ENCODE peak calls at places on chromosomes 13 and 19, in seven cellular contexts. One of them, this sample, is unnamed.

GRCh38 chr13:48456546-48456945 is 43.6 kb upstream of the LPAR6 start:
- DNase-seq in tibial artery: no peak
- DNase-seq in coronary artery: no peak
- DNase-seq in AG04450: no peak
- DNase-seq in lung: no peak
- DNase-seq in CD4-positive, CD25-positive, alpha-beta regulatory T cell: no peak
- DNase-seq in body of pancreas: no peak
- DNase-seq in this sample: no peak

GRCh38 chr13:79405501-79405830 is 589 bp downstream of the RBM26 start:
- DNase-seq in lung: no peak
- DNase-seq in AG04450: no peak
- DNase-seq in coronary artery: no peak
- DNase-seq in body of pancreas: no peak
- DNase-seq in CD4-positive, CD25-positive, alpha-beta regulatory T cell: no peak
- DNase-seq in tibial artery: peak; percentile 67
- DNase-seq in this sample: no peak

GRCh38 chr13:110685305-110685704 is 20.6 kb downstream of the CARS2 start:
- DNase-seq in CD4-positive, CD25-positive, alpha-beta regulatory T cell: no peak
- DNase-seq in body of pancreas: no peak
- DNase-seq in lung: no peak
- DNase-seq in coronary artery: no peak
- DNase-seq in tibial artery: peak; percentile 75
- DNase-seq in AG04450: no peak
- DNase-seq in this sample: no peak

GRCh38 chr19:52070496-52070895 is 21.9 kb upstream of the ZNF432 start:
- DNase-seq in body of pancreas: no peak
- DNase-seq in AG04450: no peak
- DNase-seq in tibial artery: no peak
- DNase-seq in coronary artery: no peak
- DNase-seq in CD4-positive, CD25-positive, alpha-beta regulatory T cell: no peak
- DNase-seq in lung: no peak
- DNase-seq in this sample: no peak

GRCh38 chr13:44068737-44069136 is 189.0 kb downstream of the LACC1 start:
- DNase-seq in body of pancreas: no peak
- DNase-seq in CD4-positive, CD25-positive, alpha-beta regulatory T cell: no peak
- DNase-seq in AG04450: peak; percentile 39
- DNase-seq in lung: no peak
- DNase-seq in coronary artery: no peak
- DNase-seq in tibial artery: no peak
- DNase-seq in this sample: no peak

GRCh38 chr13:98274921-98275487 is 97.9 kb upstream of the RNF113B start:
- DNase-seq in coronary artery: no peak
- DNase-seq in body of pancreas: no peak
- DNase-seq in lung: no peak
- DNase-seq in AG04450: peak; percentile 49
- DNase-seq in tibial artery: no peak
- DNase-seq in CD4-positive, CD25-positive, alpha-beta regulatory T cell: no peak
- DNase-seq in this sample: no peak

GRCh38 chr19:8174706-8175105 is 25.3 kb upstream of the FBN3 start:
- DNase-seq in tibial artery: no peak
- DNase-seq in AG04450: no peak
- DNase-seq in lung: no peak
- DNase-seq in coronary artery: no peak
- DNase-seq in CD4-positive, CD25-positive, alpha-beta regulatory T cell: no peak
- DNase-seq in body of pancreas: no peak
- DNase-seq in this sample: no peak

GRCh38 chr19:1521636-1522035 is 2.2 kb upstream of the PLK5 start:
- DNase-seq in coronary artery: no peak
- DNase-seq in lung: no peak
- DNase-seq in tibial artery: no peak
- DNase-seq in CD4-positive, CD25-positive, alpha-beta regulatory T cell: no peak
- DNase-seq in body of pancreas: no peak
- DNase-seq in AG04450: no peak
- DNase-seq in this sample: no peak

GRCh38 chr13:78370231-78370630 is 233.1 kb downstream of the POU4F1 start:
- DNase-seq in CD4-positive, CD25-positive, alpha-beta regulatory T cell: no peak
- DNase-seq in coronary artery: no peak
- DNase-seq in body of pancreas: no peak
- DNase-seq in AG04450: no peak
- DNase-seq in lung: no peak
- DNase-seq in tibial artery: no peak
- DNase-seq in this sample: no peak
- H3K27ac ChIP-seq in CD4-positive, CD25-positive, alpha-beta regulatory T cell: no peak overlapping the region
- H3K27ac ChIP-seq in coronary artery: no peak overlapping the region
- H3K27ac ChIP-seq in body of pancreas: no peak overlapping the region
- H3K27ac ChIP-seq in AG04450: no peak overlapping the region
- H3K27ac ChIP-seq in lung: no peak overlapping the region
- H3K27ac ChIP-seq in tibial artery: no peak overlapping the region
- H3K27ac ChIP-seq in this sample: no peak overlapping the region

GRCh38 chr13:96710166-96710866 is 284.0 kb downstream of the OXGR1 start:
- DNase-seq in AG04450: no peak
- DNase-seq in CD4-positive, CD25-positive, alpha-beta regulatory T cell: no peak
- DNase-seq in body of pancreas: no peak
- DNase-seq in lung: no peak
- DNase-seq in coronary artery: no peak
- DNase-seq in tibial artery: no peak
- DNase-seq in this sample: no peak
- H3K27ac ChIP-seq in AG04450: no peak overlapping the region
- H3K27ac ChIP-seq in CD4-positive, CD25-positive, alpha-beta regulatory T cell: no peak overlapping the region
- H3K27ac ChIP-seq in body of pancreas: no peak overlapping the region
- H3K27ac ChIP-seq in lung: no peak overlapping the region
- H3K27ac ChIP-seq in coronary artery: no peak overlapping the region
- H3K27ac ChIP-seq in tibial artery: no peak overlapping the region
- H3K27ac ChIP-seq in this sample: no peak overlapping the region

DNA sequence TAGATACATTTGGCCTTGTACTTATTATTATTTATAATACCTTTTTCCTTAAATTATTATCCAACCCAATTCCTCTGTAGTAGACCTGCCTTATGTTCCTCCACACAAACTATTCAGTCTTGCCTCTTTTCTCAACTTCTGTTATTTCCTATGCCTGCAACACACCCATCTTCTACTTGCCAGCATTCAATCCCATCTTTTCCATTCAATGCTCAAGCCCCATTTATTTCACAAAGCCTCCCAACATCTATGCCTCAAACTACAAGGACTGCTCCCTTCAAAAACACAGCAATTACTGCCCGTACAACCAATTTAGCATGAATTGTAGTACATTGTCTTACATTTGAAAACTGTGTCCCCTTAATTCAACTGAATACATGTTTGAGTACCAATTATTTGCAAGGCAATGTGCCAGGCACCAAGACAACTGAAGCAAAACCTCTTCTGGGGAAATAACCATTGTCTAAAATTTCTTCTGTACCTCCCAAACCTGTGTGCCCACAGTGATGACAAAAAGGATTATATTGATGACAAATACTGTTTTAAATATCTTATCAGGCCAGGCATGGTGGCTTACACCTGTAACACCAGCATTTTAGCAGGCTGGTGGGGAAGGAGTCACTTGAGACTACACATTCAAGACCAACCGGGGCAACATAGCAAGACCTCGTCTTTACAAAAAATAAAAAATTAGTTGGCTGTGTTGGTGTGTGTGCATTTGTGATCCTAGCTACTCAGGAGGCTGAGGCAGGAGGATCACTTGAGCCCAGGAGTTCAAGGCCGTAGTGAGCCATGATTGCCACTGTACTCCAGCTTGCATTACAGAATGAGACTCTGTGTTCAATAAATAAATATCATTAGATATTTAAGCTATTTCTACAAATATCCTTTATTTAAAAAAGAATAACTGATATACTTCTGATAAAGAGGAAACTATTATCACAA is 35.1 kb downstream of the ELF1 start:
- DNase-seq in lung: no peak
- DNase-seq in CD4-positive, CD25-positive, alpha-beta regulatory T cell: no peak
- DNase-seq in AG04450: no peak
- DNase-seq in body of pancreas: no peak
- DNase-seq in tibial artery: no peak
- DNase-seq in coronary artery: no peak
- DNase-seq in this sample: no peak
- H3K27ac ChIP-seq in lung: peak overlapping the region; percentile 87
- H3K27ac ChIP-seq in CD4-positive, CD25-positive, alpha-beta regulatory T cell: peak overlapping the region; percentile 94
- H3K27ac ChIP-seq in AG04450: no peak overlapping the region
- H3K27ac ChIP-seq in body of pancreas: peak overlapping the region; percentile 73
- H3K27ac ChIP-seq in tibial artery: peak overlapping the region; percentile 25
- H3K27ac ChIP-seq in coronary artery: peak overlapping the region; percentile 64
- H3K27ac ChIP-seq in this sample: peak overlapping the region; percentile 92

DNA sequence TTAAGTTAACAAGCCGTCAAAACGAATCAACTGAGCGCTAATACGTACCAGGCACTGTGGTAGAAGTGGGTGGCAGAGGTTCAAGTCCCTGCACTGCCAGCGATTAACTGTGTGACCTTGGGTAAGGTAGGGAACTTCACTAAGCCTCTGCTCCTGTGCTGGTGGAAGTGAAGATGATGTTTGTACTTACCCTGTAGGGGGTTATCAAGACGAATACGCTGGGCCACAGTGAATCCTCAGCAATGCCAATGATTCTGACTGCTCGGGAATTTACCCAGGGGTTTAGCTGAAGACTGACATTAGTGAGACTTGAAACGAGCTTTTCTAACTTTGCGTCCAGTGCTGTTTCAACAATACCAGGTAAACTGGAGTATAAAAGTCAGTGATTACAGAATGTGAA is 305.3 kb downstream of the FGF9 start:
- DNase-seq in body of pancreas: no peak
- DNase-seq in lung: no peak
- DNase-seq in coronary artery: no peak
- DNase-seq in AG04450: no peak
- DNase-seq in tibial artery: no peak
- DNase-seq in CD4-positive, CD25-positive, alpha-beta regulatory T cell: no peak
- DNase-seq in this sample: no peak
- H3K27ac ChIP-seq in body of pancreas: no peak overlapping the region
- H3K27ac ChIP-seq in lung: no peak overlapping the region
- H3K27ac ChIP-seq in coronary artery: no peak overlapping the region
- H3K27ac ChIP-seq in AG04450: no peak overlapping the region
- H3K27ac ChIP-seq in tibial artery: no peak overlapping the region
- H3K27ac ChIP-seq in CD4-positive, CD25-positive, alpha-beta regulatory T cell: no peak overlapping the region
- H3K27ac ChIP-seq in this sample: no peak overlapping the region